ENCODE peak calls at places on chromosomes 12 and 14, in eight cellular contexts. One of them, this sample, is unnamed.

GRCh38 chr14:101351769-101352168 is 209.5 kb upstream of the DIO3 start:
- DNase-seq in fibroblast of lung: no peak
- DNase-seq in WERI-Rb-1: no peak
- DNase-seq in activated B cell treated with CpG ODN at 0.5 μM for 24 hours: no peak
- DNase-seq in lung: no peak
- DNase-seq in endothelial cell: no peak
- DNase-seq in foreskin fibroblast: no peak
- DNase-seq in lower lobe of right lung: no peak
- DNase-seq in this sample: no peak

GRCh38 chr12:105431537-105431936 is 101.0 kb downstream of the C12orf75 start:
- DNase-seq in fibroblast of lung: no peak
- DNase-seq in WERI-Rb-1: no peak
- DNase-seq in activated B cell treated with CpG ODN at 0.5 μM for 24 hours: no peak
- DNase-seq in lung: no peak
- DNase-seq in endothelial cell: no peak
- DNase-seq in foreskin fibroblast: no peak
- DNase-seq in lower lobe of right lung: no peak
- DNase-seq in this sample: no peak

GRCh38 chr14:90963343-90963742 is 97.1 kb downstream of the RPS6KA5 start:
- DNase-seq in fibroblast of lung: no peak
- DNase-seq in WERI-Rb-1: no peak
- DNase-seq in activated B cell treated with CpG ODN at 0.5 μM for 24 hours: no peak
- DNase-seq in lung: no peak
- DNase-seq in endothelial cell: no peak
- DNase-seq in foreskin fibroblast: no peak
- DNase-seq in lower lobe of right lung: no peak
- DNase-seq in this sample: no peak

GRCh38 chr12:99043319-99043914 is 398.3 kb downstream of the APAF1 start:
- DNase-seq in fibroblast of lung: peak; percentile 71
- DNase-seq in WERI-Rb-1: peak; percentile 66
- DNase-seq in activated B cell treated with CpG ODN at 0.5 μM for 24 hours: no peak
- DNase-seq in lung: no peak
- DNase-seq in endothelial cell: peak; percentile 73
- DNase-seq in foreskin fibroblast: peak; percentile 44
- DNase-seq in lower lobe of right lung: peak; percentile 66
- DNase-seq in this sample: peak; percentile 80

GRCh38 chr12:22974865-22975264 is 349.9 kb downstream of the ETNK1 start:
- DNase-seq in fibroblast of lung: peak; percentile 94
- DNase-seq in WERI-Rb-1: no peak
- DNase-seq in activated B cell treated with CpG ODN at 0.5 μM for 24 hours: no peak
- DNase-seq in lung: no peak
- DNase-seq in endothelial cell: no peak
- DNase-seq in foreskin fibroblast: peak; percentile 88
- DNase-seq in lower lobe of right lung: no peak
- DNase-seq in this sample: no peak

GRCh38 chr12:127051139-127051538 is 1215.8 kb upstream of the TMEM132C start:
- DNase-seq in fibroblast of lung: no peak
- DNase-seq in WERI-Rb-1: peak; percentile 31
- DNase-seq in activated B cell treated with CpG ODN at 0.5 μM for 24 hours: no peak
- DNase-seq in lung: no peak
- DNase-seq in endothelial cell: no peak
- DNase-seq in foreskin fibroblast: no peak
- DNase-seq in lower lobe of right lung: no peak
- DNase-seq in this sample: no peak

GRCh38 chr12:14950982-14951746 is 10.2 kb downstream of the ARHGDIB start:
- DNase-seq in fibroblast of lung: no peak
- DNase-seq in WERI-Rb-1: no peak
- DNase-seq in activated B cell treated with CpG ODN at 0.5 μM for 24 hours: no peak
- DNase-seq in lung: no peak
- DNase-seq in endothelial cell: no peak
- DNase-seq in foreskin fibroblast: no peak
- DNase-seq in lower lobe of right lung: no peak
- DNase-seq in this sample: no peak

GRCh38 chr12:105860556-105861207 is 278.1 kb downstream of the NUAK1 start:
- DNase-seq in fibroblast of lung: no peak
- DNase-seq in WERI-Rb-1: no peak
- DNase-seq in activated B cell treated with CpG ODN at 0.5 μM for 24 hours: no peak
- DNase-seq in lung: no peak
- DNase-seq in endothelial cell: no peak
- DNase-seq in foreskin fibroblast: no peak
- DNase-seq in lower lobe of right lung: no peak
- DNase-seq in this sample: no peak

GRCh38 chr12:127664901-127665300 is 602.1 kb upstream of the TMEM132C start:
- DNase-seq in fibroblast of lung: no peak
- DNase-seq in WERI-Rb-1: no peak
- DNase-seq in activated B cell treated with CpG ODN at 0.5 μM for 24 hours: no peak
- DNase-seq in lung: no peak
- DNase-seq in endothelial cell: no peak
- DNase-seq in foreskin fibroblast: peak; percentile 39
- DNase-seq in lower lobe of right lung: no peak
- DNase-seq in this sample: no peak

GRCh38 chr14:99579077-99579836 is 24.8 kb downstream of the CCDC85C start:
- DNase-seq in fibroblast of lung: no peak
- DNase-seq in WERI-Rb-1: no peak
- DNase-seq in activated B cell treated with CpG ODN at 0.5 μM for 24 hours: no peak
- DNase-seq in lung: peak; percentile 81
- DNase-seq in endothelial cell: no peak
- DNase-seq in foreskin fibroblast: no peak
- DNase-seq in lower lobe of right lung: peak; percentile 87
- DNase-seq in this sample: no peak

GRCh38 chr12:84553331-84554117 is 359.1 kb downstream of the SLC6A15 start:
- DNase-seq in fibroblast of lung: no peak
- DNase-seq in WERI-Rb-1: no peak
- DNase-seq in activated B cell treated with CpG ODN at 0.5 μM for 24 hours: no peak
- DNase-seq in lung: no peak
- DNase-seq in endothelial cell: no peak
- DNase-seq in foreskin fibroblast: no peak
- DNase-seq in lower lobe of right lung: no peak
- DNase-seq in this sample: no peak

GRCh38 chr12:121366063-121366459 is 13.8 kb upstream of the ANAPC5 start:
- DNase-seq in fibroblast of lung: no peak
- DNase-seq in WERI-Rb-1: no peak
- DNase-seq in activated B cell treated with CpG ODN at 0.5 μM for 24 hours: no peak
- DNase-seq in lung: no peak
- DNase-seq in endothelial cell: no peak
- DNase-seq in foreskin fibroblast: peak; percentile 11
- DNase-seq in lower lobe of right lung: no peak
- DNase-seq in this sample: no peak

GRCh38 chr12:21941522-21942376 is 523 bp upstream of the ABCC9 start:
- DNase-seq in fibroblast of lung: peak; percentile 35
- DNase-seq in WERI-Rb-1: peak; percentile 14
- DNase-seq in activated B cell treated with CpG ODN at 0.5 μM for 24 hours: no peak
- DNase-seq in lung: peak; percentile 51
- DNase-seq in endothelial cell: peak; percentile 56
- DNase-seq in foreskin fibroblast: peak; percentile 74
- DNase-seq in lower lobe of right lung: peak; percentile 65
- DNase-seq in this sample: peak; percentile 67

GRCh38 chr12:57009949-57010626 is 3.7 kb upstream of the ZBTB39 start:
- DNase-seq in fibroblast of lung: no peak
- DNase-seq in WERI-Rb-1: no peak
- DNase-seq in activated B cell treated with CpG ODN at 0.5 μM for 24 hours: no peak
- DNase-seq in lung: no peak
- DNase-seq in endothelial cell: no peak
- DNase-seq in foreskin fibroblast: no peak
- DNase-seq in lower lobe of right lung: no peak
- DNase-seq in this sample: no peak

GRCh38 chr12:123705935-123706334 is 6.2 kb upstream of the ATP6V0A2 start:
- DNase-seq in fibroblast of lung: no peak
- DNase-seq in WERI-Rb-1: no peak
- DNase-seq in activated B cell treated with CpG ODN at 0.5 μM for 24 hours: no peak
- DNase-seq in lung: no peak
- DNase-seq in endothelial cell: no peak
- DNase-seq in foreskin fibroblast: no peak
- DNase-seq in lower lobe of right lung: no peak
- DNase-seq in this sample: no peak

GRCh38 chr14:86296173-86296572 is 766.2 kb downstream of the FLRT2 start:
- DNase-seq in fibroblast of lung: peak; percentile 70
- DNase-seq in WERI-Rb-1: peak; percentile 17
- DNase-seq in activated B cell treated with CpG ODN at 0.5 μM for 24 hours: no peak
- DNase-seq in lung: no peak
- DNase-seq in endothelial cell: no peak
- DNase-seq in foreskin fibroblast: peak; percentile 53
- DNase-seq in lower lobe of right lung: no peak
- DNase-seq in this sample: peak; percentile 84

GRCh38 chr12:102496571-102496970 is 16.2 kb upstream of the IGF1 start:
- DNase-seq in fibroblast of lung: no peak
- DNase-seq in WERI-Rb-1: no peak
- DNase-seq in activated B cell treated with CpG ODN at 0.5 μM for 24 hours: no peak
- DNase-seq in lung: no peak
- DNase-seq in endothelial cell: no peak
- DNase-seq in foreskin fibroblast: peak; percentile 18
- DNase-seq in lower lobe of right lung: no peak
- DNase-seq in this sample: no peak

GRCh38 chr12:18864900-18865561 is 127.1 kb downstream of the CAPZA3 start:
- DNase-seq in fibroblast of lung: peak; percentile 64
- DNase-seq in WERI-Rb-1: no peak
- DNase-seq in activated B cell treated with CpG ODN at 0.5 μM for 24 hours: no peak
- DNase-seq in lung: no peak
- DNase-seq in endothelial cell: no peak
- DNase-seq in foreskin fibroblast: peak; percentile 94
- DNase-seq in lower lobe of right lung: no peak
- DNase-seq in this sample: no peak

GRCh38 chr14:56172571-56172971 is 54.4 kb downstream of the PELI2 start:
- DNase-seq in fibroblast of lung: peak; percentile 85
- DNase-seq in WERI-Rb-1: no peak
- DNase-seq in activated B cell treated with CpG ODN at 0.5 μM for 24 hours: no peak
- DNase-seq in lung: no peak
- DNase-seq in endothelial cell: no peak
- DNase-seq in foreskin fibroblast: peak; percentile 85
- DNase-seq in lower lobe of right lung: no peak
- DNase-seq in this sample: no peak

GRCh38 chr12:74820324-74820723 is 282.7 kb downstream of the ATXN7L3B start:
- DNase-seq in fibroblast of lung: no peak
- DNase-seq in WERI-Rb-1: no peak
- DNase-seq in activated B cell treated with CpG ODN at 0.5 μM for 24 hours: no peak
- DNase-seq in lung: no peak
- DNase-seq in endothelial cell: no peak
- DNase-seq in foreskin fibroblast: no peak
- DNase-seq in lower lobe of right lung: no peak
- DNase-seq in this sample: no peak

DNA sequence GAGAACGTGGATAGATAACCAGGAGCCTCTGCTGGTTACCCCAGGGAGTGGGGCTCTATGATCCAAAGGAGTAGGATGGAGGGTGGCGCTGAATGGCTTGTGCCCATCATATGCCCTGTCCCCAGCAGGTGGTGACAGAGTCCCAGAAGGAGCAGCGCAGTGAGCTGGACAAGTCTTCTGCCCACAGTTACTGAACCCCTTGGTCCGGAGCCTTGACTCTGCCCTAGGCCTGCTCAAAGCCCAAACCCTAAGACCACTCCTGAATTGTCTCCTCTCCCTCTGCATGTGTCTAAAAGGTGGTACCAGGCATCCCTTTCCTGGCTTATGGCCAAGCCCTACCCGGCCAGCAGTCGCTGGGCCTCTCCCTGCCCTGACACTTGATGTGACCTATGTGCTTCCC is 3.2 kb downstream of the PRPH start:
- DNase-seq in fibroblast of lung: no peak
- DNase-seq in WERI-Rb-1: no peak
- DNase-seq in activated B cell treated with CpG ODN at 0.5 μM for 24 hours: no peak
- DNase-seq in lung: no peak
- DNase-seq in endothelial cell: no peak
- DNase-seq in foreskin fibroblast: peak; percentile 19
- DNase-seq in lower lobe of right lung: no peak
- DNase-seq in this sample: no peak
- TF ChIP-seq CTCF in fibroblast of lung: no peak
- TF ChIP-seq CTCF in WERI-Rb-1: peak; percentile 10
- TF ChIP-seq CTCF in activated B cell treated with CpG ODN at 0.5 μM for 24 hours: no peak
- TF ChIP-seq CTCF in lung: no peak
- TF ChIP-seq CTCF in endothelial cell: no peak
- TF ChIP-seq CTCF in foreskin fibroblast: no peak
- TF ChIP-seq CTCF in lower lobe of right lung: no peak
- TF ChIP-seq CTCF in this sample: no peak

DNA sequence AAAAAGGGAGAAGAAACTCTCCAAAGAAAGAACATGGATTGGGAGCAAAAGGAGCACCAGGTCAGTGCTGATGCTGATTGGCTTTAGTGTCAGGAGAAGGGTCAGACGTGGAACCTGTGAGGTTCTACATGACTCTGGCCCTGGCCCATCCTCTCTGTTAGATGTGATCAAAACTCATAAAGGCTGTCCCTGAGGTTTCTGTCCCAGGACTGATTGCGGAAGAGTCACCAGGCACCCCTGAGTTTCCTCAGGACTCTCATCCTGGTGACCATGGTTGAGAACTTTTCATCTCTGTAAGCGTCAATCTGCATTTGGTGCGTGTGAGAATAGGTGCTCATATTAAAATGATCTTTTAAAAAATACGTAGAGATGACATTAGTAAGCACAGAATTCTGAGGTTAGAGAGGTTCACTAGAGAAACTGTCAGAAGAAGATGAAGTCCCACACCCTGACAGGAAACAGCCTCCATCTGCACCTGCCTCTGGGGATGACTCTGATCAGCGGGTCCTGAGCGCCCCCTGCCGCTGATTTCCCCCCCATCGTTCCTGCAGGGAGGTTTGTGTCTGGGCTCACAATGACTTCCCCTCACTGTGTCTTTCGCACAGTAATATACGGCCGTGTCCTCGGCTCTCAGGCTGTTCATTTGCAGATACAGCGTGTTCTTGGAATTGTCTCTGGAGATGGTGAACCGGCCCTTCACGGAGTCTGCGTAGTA is 741.8 kb downstream of the TMEM121 start:
- DNase-seq in fibroblast of lung: no peak
- DNase-seq in WERI-Rb-1: peak; percentile 20
- DNase-seq in activated B cell treated with CpG ODN at 0.5 μM for 24 hours: peak; percentile 58
- DNase-seq in lung: no peak
- DNase-seq in endothelial cell: no peak
- DNase-seq in foreskin fibroblast: no peak
- DNase-seq in lower lobe of right lung: peak; percentile 57
- DNase-seq in this sample: no peak
- TF ChIP-seq CTCF in fibroblast of lung: no peak
- TF ChIP-seq CTCF in WERI-Rb-1: peak; percentile 37
- TF ChIP-seq CTCF in activated B cell treated with CpG ODN at 0.5 μM for 24 hours: no peak
- TF ChIP-seq CTCF in lung: no peak
- TF ChIP-seq CTCF in endothelial cell: no peak
- TF ChIP-seq CTCF in foreskin fibroblast: no peak
- TF ChIP-seq CTCF in lower lobe of right lung: peak; percentile 22
- TF ChIP-seq CTCF in this sample: no peak

DNA sequence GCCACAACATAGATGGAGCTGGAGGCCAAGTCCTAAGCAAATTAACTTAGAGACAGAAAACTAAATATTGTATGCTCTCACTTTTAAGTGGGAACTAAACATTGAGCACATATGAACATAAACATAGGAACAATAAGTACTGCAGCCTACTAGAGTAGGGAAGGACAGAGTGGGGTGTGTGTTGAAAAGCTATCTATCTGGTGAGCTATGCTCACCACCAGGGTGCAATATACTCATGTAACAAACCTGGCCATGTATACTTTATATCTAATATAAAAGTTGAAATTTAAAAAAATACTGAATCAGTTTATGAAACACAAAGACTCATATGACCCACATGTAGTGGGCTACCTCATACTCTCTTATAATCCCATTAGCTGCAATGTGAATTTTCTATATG is 1305.0 kb downstream of the LRFN5 start:
- DNase-seq in fibroblast of lung: peak; percentile 57
- DNase-seq in WERI-Rb-1: no peak
- DNase-seq in activated B cell treated with CpG ODN at 0.5 μM for 24 hours: no peak
- DNase-seq in lung: no peak
- DNase-seq in endothelial cell: no peak
- DNase-seq in foreskin fibroblast: peak; percentile 1
- DNase-seq in lower lobe of right lung: no peak
- DNase-seq in this sample: no peak
- TF ChIP-seq CTCF in fibroblast of lung: no peak
- TF ChIP-seq CTCF in WERI-Rb-1: no peak
- TF ChIP-seq CTCF in activated B cell treated with CpG ODN at 0.5 μM for 24 hours: no peak
- TF ChIP-seq CTCF in lung: no peak
- TF ChIP-seq CTCF in endothelial cell: peak; percentile 11
- TF ChIP-seq CTCF in foreskin fibroblast: no peak
- TF ChIP-seq CTCF in lower lobe of right lung: no peak
- TF ChIP-seq CTCF in this sample: no peak

GRCh38 chr14:94521375-94522114 is 12.3 kb upstream of the SERPINA12 start:
- DNase-seq in fibroblast of lung: no peak
- DNase-seq in WERI-Rb-1: no peak
- DNase-seq in activated B cell treated with CpG ODN at 0.5 μM for 24 hours: no peak
- DNase-seq in lung: no peak
- DNase-seq in endothelial cell: no peak
- DNase-seq in foreskin fibroblast: no peak
- DNase-seq in lower lobe of right lung: no peak
- DNase-seq in this sample: no peak
- TF ChIP-seq CTCF in fibroblast of lung: no peak
- TF ChIP-seq CTCF in WERI-Rb-1: no peak
- TF ChIP-seq CTCF in activated B cell treated with CpG ODN at 0.5 μM for 24 hours: no peak
- TF ChIP-seq CTCF in lung: no peak
- TF ChIP-seq CTCF in endothelial cell: no peak
- TF ChIP-seq CTCF in foreskin fibroblast: no peak
- TF ChIP-seq CTCF in lower lobe of right lung: no peak
- TF ChIP-seq CTCF in this sample: no peak